ENCODE peak calls at places on chromosomes 13 and 19, in five cellular contexts. R is spleen, D is suprapubic skin, Q is H1, K is stomach. M is an unnamed sample.

GRCh38 chr13:71865858-71866172 is 1.2 kb downstream of the DACH1 start:
- DNase-seq in R (peak; percentile 82), K (no peak), D (no peak), Q (no peak), M (no peak)

GRCh38 chr13:27226991-27227390 is 24.4 kb upstream of the RPL21 start:
- DNase-seq in D (no peak), K (no peak), Q (no peak), R (no peak), M (no peak)

GRCh38 chr19:43439183-43440063 is 24.7 kb downstream of the TEX101 start:
- DNase-seq in R (no peak), K (no peak), D (no peak), Q (no peak), M (no peak)

GRCh38 chr19:56126983-56127780 is 6.1 kb upstream of the ZNF787 start:
- DNase-seq in R (no peak), Q (no peak), K (no peak), D (no peak), M (no peak)

GRCh38 chr13:110328509-110328908 is 21.4 kb downstream of the COL4A2 start:
- DNase-seq in K (no peak), R (no peak), D (no peak), Q (no peak), M (no peak)

GRCh38 chr13:44293908-44294735 is 79.5 kb upstream of the SERP2 start:
- DNase-seq in R (no peak), K (no peak), D (no peak), Q (no peak), M (no peak)

GRCh38 chr19:11179716-11180297 is 17.5 kb downstream of the KANK2 start:
- DNase-seq in R (no peak), K (no peak), D (no peak), Q (no peak), M (no peak)

GRCh38 chr13:33509642-33510229 is 224.2 kb upstream of the STARD13 start:
- DNase-seq in R (peak; percentile 68), Q (no peak), K (peak; percentile 41), D (peak; percentile 72), M (peak; percentile 54)

GRCh38 chr13:74131206-74131605 is 3.0 kb downstream of the KLF12 start:
- DNase-seq in K (no peak), D (no peak), R (no peak), Q (no peak), M (no peak)

GRCh38 chr13:48733739-48734329 is 80.1 kb downstream of the CYSLTR2 start:
- DNase-seq in D (no peak), R (no peak), Q (no peak), K (no peak), M (no peak)

GRCh38 chr13:55439450-55439849 is 1701.3 kb upstream of the PRR20A start:
- DNase-seq in K (no peak), R (no peak), D (no peak), Q (no peak), M (no peak)

GRCh38 chr13:33236021-33236420 is 49.5 kb downstream of the STARD13 start:
- DNase-seq in D (no peak), Q (no peak), R (no peak), K (no peak), M (no peak)

GRCh38 chr13:111210488-111210887 is 95.4 kb downstream of the ARHGEF7 start:
- DNase-seq in R (no peak), Q (no peak), D (no peak), K (no peak), M (no peak)

GRCh38 chr19:54155694-54156093 is 3.8 kb downstream of the LENG1 start:
- DNase-seq in R (no peak), D (no peak), Q (no peak), K (no peak), M (no peak)

GRCh38 chr13:43333176-43333575 is 309.8 kb downstream of the DNAJC15 start:
- DNase-seq in R (no peak), K (no peak), Q (no peak), D (no peak), M (no peak)

GRCh38 chr19:18879579-18880373 is 16.2 kb downstream of the CERS1 start:
- DNase-seq in Q (peak; percentile 84), D (peak; percentile 60), R (peak; percentile 69), K (peak; percentile 71), M (no peak)

GRCh38 chr13:46369506-46370268 is 17.4 kb downstream of the RUBCNL start:
- DNase-seq in Q (no peak), D (no peak), K (no peak), R (no peak), M (no peak)

GRCh38 chr13:29935309-29935981 is 85.0 kb upstream of the UBL3 start:
- DNase-seq in D (no peak), R (peak; percentile 89), Q (no peak), K (peak; percentile 48), M (no peak)

GRCh38 chr13:27353166-27353583 is 71.2 kb upstream of the GTF3A start:
- DNase-seq in Q (no peak), R (no peak), D (no peak), K (no peak), M (no peak)

GRCh38 chr19:2883686-2884439 is 16.7 kb downstream of the ZNF556 start:
- DNase-seq in K (no peak), R (no peak), D (no peak), Q (no peak), M (no peak)

GRCh38 chr19:42113641-42114348 is 18.5 kb downstream of the POU2F2 start:
- DNase-seq in K (no peak), D (no peak), Q (no peak), R (peak; percentile 89), M (no peak)

GRCh38 chr13:99266827-99267226 is 8.6 kb upstream of the GPR18 start:
- DNase-seq in K (no peak), D (no peak), Q (no peak), R (no peak), M (no peak)

GRCh38 chr19:6790194-6791128 is 18.0 kb downstream of the VAV1 start:
- DNase-seq in K (no peak), D (no peak), Q (no peak), R (no peak), M (no peak)

GRCh38 chr19:11587302-11587972 is 9.8 kb upstream of the ZNF627 start:
- DNase-seq in R (peak; percentile 91), Q (peak; percentile 97), K (peak; percentile 82), D (peak; percentile 80), M (peak; percentile 76)

GRCh38 chr13:100298691-100299090 is 209.8 kb downstream of the PCCA start:
- DNase-seq in D (no peak), K (no peak), R (no peak), Q (no peak), M (no peak)

GRCh38 chr13:100300213-100300612 is 211.3 kb downstream of the PCCA start:
- DNase-seq in K (no peak), D (no peak), Q (no peak), R (no peak), M (no peak)

GRCh38 chr13:100301418-100301817 is 212.5 kb downstream of the PCCA start:
- DNase-seq in R (no peak), D (no peak), K (no peak), Q (no peak), M (no peak)

GRCh38 chr13:100302391-100302790 is 213.5 kb downstream of the PCCA start:
- DNase-seq in Q (no peak), D (no peak), K (no peak), R (no peak), M (no peak)

DNA sequence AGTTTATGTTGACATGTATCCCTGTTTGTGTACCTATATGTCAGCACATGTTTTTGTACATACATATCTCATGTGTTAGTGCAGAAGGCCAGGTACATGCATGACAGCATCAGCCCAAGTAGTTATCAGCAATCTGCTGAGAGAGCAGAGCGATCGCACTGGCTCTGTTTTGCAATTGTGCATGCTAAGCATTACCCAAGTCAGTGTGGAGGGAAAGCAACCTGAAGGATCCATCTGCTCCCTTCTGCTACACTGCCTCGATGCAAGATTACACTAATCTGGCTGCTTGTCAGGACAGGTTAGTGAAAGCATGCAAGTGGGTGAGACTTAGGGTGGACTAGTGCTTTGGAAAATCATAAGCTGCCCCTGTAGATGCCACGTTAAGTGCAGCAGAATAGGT is 211.8 kb downstream of the PCCA start:
- DNase-seq in D (no peak), K (no peak), Q (no peak), R (no peak), M (no peak)
- H3K4me3 ChIP-seq in D (no peak overlapping the region), K (no peak overlapping the region), Q (no peak overlapping the region), R (no peak overlapping the region), M (no peak overlapping the region)

GRCh38 chr13:113820813-113821651 is 42.8 kb downstream of the GAS6 start:
- DNase-seq in Q (no peak), R (peak; percentile 79), D (peak; percentile 90), K (no peak), M (peak; percentile 83)
- TF ChIP-seq POLR2AphosphoS5 in Q (no peak), R (no peak), D (peak; percentile 90), K (peak; percentile 47), M (no peak)

DNA sequence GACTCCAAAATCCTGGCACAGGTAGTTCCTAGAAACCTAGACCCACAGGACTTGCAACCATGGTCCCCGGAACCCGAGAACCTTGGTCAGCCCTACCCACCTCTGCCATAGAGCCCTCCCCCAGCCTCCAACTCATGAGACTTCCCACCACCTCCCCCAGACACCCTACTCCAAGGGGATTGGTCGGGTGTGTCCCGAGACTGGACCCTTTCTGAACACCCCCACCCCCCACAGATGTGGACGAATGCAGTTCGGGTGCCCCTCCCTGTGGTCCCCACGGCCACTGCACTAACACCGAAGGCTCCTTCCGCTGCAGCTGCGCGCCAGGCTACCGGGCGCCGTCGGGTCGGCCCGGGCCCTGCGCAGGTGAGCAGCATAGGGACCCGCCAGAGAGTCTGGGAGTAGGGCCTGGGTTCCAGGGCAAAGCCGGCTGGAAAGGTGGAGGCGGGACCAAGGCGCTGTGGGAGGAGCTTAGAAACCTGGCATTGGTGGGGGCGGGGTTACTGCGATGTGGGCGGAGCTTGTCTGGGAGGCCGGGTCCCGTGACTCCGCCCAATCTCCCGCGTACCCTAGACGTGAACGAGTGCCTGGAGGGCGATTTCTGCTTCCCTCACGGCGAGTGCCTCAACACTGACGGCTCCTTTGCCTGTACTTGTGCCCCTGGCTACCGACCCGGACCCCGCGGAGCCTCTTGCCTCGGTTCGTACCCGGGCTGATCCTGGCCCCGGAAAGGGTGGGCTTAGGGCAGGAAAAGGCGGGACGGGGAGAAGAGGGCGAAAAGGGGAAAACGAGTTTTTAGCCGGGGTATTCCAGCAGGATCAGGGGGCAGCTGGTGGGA is 11.9 kb downstream of the LTBP4 start:
- DNase-seq in Q (peak; percentile 99), R (peak; percentile 88), D (peak; percentile 88), K (peak; percentile 72), M (no peak)
- TF ChIP-seq POLR2A in Q (no peak), R (no peak), D (no peak), K (no peak), M (no peak)

GRCh38 chr19:31348416-31349159 is 648 bp downstream of the TSHZ3 start:
- DNase-seq in R (no peak), K (no peak), Q (peak; percentile 54), D (peak; percentile 74), M (no peak)
- H3K4me3 ChIP-seq in R (peak overlapping the region; percentile 81), K (peak overlapping the region; percentile 91), Q (peak overlapping the region; percentile 70), D (peak overlapping the region; percentile 98), M (peak overlapping the region; percentile 96)

M was measured in breast epithelium.